ENCODE peak calls at places on chromosome 3, in four cellular contexts. I, Q, H and O are unnamed samples.

GRCh38 chr3:24160424-24160823 is 215.3 kb downstream of the NR1D2 start:
- DNase-seq in I (no peak), Q (peak; percentile 16), H (peak; percentile 12), O (no peak)

GRCh38 chr3:184524981-184525336 is 36.6 kb upstream of the EPHB3 start:
- DNase-seq in I (no peak), Q (no peak), H (no peak), O (no peak)

GRCh38 chr3:192422321-192422997 is 304.9 kb downstream of the FGF12 start:
- DNase-seq in I (no peak), Q (peak; percentile 44), H (no peak), O (no peak)

GRCh38 chr3:114409291-114409690 is 115.5 kb downstream of the TIGIT start:
- DNase-seq in I (no peak), Q (no peak), H (no peak), O (no peak)

GRCh38 chr3:8709801-8710524 is 23.6 kb upstream of the CAV3 start:
- DNase-seq in I (no peak), Q (no peak), H (no peak), O (no peak)

GRCh38 chr3:32421991-32422859 is 30.6 kb downstream of the CMTM7 start:
- DNase-seq in I (peak; percentile 35), Q (peak; percentile 57), H (no peak), O (no peak)

GRCh38 chr3:166367947-166368533 is 530.8 kb upstream of the BCHE start:
- DNase-seq in I (no peak), Q (no peak), H (no peak), O (no peak)

GRCh38 chr3:49647741-49648140 is 26.4 kb upstream of the APEH start:
- DNase-seq in I (no peak), Q (no peak), H (no peak), O (no peak)

GRCh38 chr3:31159331-31160039 is 265.0 kb upstream of the GADL1 start:
- DNase-seq in I (no peak), Q (no peak), H (no peak), O (no peak)

GRCh38 chr3:117399311-117400068 is 689.9 kb downstream of the TUSC7 start:
- DNase-seq in I (no peak), Q (peak; percentile 36), H (no peak), O (peak; percentile 70)

GRCh38 chr3:171328419-171329082 is 131.7 kb downstream of the TNIK start:
- DNase-seq in I (no peak), Q (no peak), H (no peak), O (peak; percentile 35)

GRCh38 chr3:43503067-43503728 is 118.6 kb downstream of the ANO10 start:
- DNase-seq in I (no peak), Q (peak; percentile 32), H (no peak), O (no peak)

GRCh38 chr3:140467104-140467577 is 210.7 kb upstream of the TRIM42 start:
- DNase-seq in I (no peak), Q (no peak), H (no peak), O (no peak)

GRCh38 chr3:59775106-59775505 is 725.3 kb upstream of the CFAP20DC start:
- DNase-seq in I (no peak), Q (no peak), H (no peak), O (no peak)

GRCh38 chr3:52520716-52521487 is 12.8 kb downstream of the NT5DC2 start:
- DNase-seq in I (no peak), Q (no peak), H (no peak), O (no peak)

GRCh38 chr3:132394334-132394733 is 23.0 kb upstream of the DNAJC13 start:
- DNase-seq in I (no peak), Q (no peak), H (no peak), O (no peak)

GRCh38 chr3:160616721-160617120 is 51.4 kb upstream of the KPNA4 start:
- DNase-seq in I (no peak), Q (peak; percentile 23), H (no peak), O (no peak)

GRCh38 chr3:107421170-107421792 is 44.0 kb downstream of the CCDC54 start:
- DNase-seq in I (no peak), Q (peak; percentile 68), H (no peak), O (no peak)